ENCODE peak calls at places on chromosomes 3 and 15, in seven cellular contexts. One of them, this sample, is unnamed.

GRCh38 chr3:192246847-192247520 is 480.4 kb downstream of the FGF12 start:
- DNase-seq in heart right ventricle: no peak
- DNase-seq in GM06990: no peak
- DNase-seq in Panc1: no peak
- DNase-seq in AG10803: no peak
- DNase-seq in PC-9: peak
- DNase-seq in brain microvascular endothelial cell: no peak
- DNase-seq in this sample: no peak

GRCh38 chr3:17740703-17741102 is 1.7 kb downstream of the TBC1D5 start:
- DNase-seq in AG10803: peak
- DNase-seq in heart right ventricle: no peak
- DNase-seq in GM06990: no peak
- DNase-seq in brain microvascular endothelial cell: peak
- DNase-seq in PC-9: peak
- DNase-seq in Panc1: peak
- DNase-seq in this sample: no peak

GRCh38 chr15:67240235-67241131 is 14.0 kb downstream of the AAGAB start:
- DNase-seq in heart right ventricle: no peak
- DNase-seq in Panc1: no peak
- DNase-seq in AG10803: no peak
- DNase-seq in GM06990: peak
- DNase-seq in PC-9: peak
- DNase-seq in brain microvascular endothelial cell: no peak
- DNase-seq in this sample: peak

GRCh38 chr3:122067588-122068240 is 12.6 kb downstream of the CD86 start:
- DNase-seq in heart right ventricle: no peak
- DNase-seq in Panc1: no peak
- DNase-seq in AG10803: no peak
- DNase-seq in brain microvascular endothelial cell: no peak
- DNase-seq in GM06990: peak
- DNase-seq in PC-9: no peak
- DNase-seq in this sample: no peak

GRCh38 chr3:146161725-146162047 is 702 bp upstream of the PLOD2 start:
- DNase-seq in PC-9: no peak
- DNase-seq in brain microvascular endothelial cell: peak
- DNase-seq in heart right ventricle: peak
- DNase-seq in AG10803: peak
- DNase-seq in GM06990: no peak
- DNase-seq in Panc1: no peak
- DNase-seq in this sample: no peak

GRCh38 chr3:19013879-19014278 is 134.4 kb upstream of the KCNH8 start:
- DNase-seq in PC-9: peak
- DNase-seq in GM06990: no peak
- DNase-seq in Panc1: no peak
- DNase-seq in heart right ventricle: no peak
- DNase-seq in AG10803: no peak
- DNase-seq in brain microvascular endothelial cell: no peak
- DNase-seq in this sample: no peak

GRCh38 chr3:31606453-31606852 is 73.7 kb downstream of the STT3B start:
- DNase-seq in brain microvascular endothelial cell: no peak
- DNase-seq in heart right ventricle: no peak
- DNase-seq in AG10803: no peak
- DNase-seq in GM06990: no peak
- DNase-seq in PC-9: no peak
- DNase-seq in Panc1: no peak
- DNase-seq in this sample: no peak

GRCh38 chr3:159764211-159765024 is 224.2 kb upstream of the IL12A start:
- DNase-seq in heart right ventricle: peak
- DNase-seq in PC-9: no peak
- DNase-seq in Panc1: peak
- DNase-seq in GM06990: peak
- DNase-seq in AG10803: peak
- DNase-seq in brain microvascular endothelial cell: peak
- DNase-seq in this sample: no peak

GRCh38 chr15:45670511-45670910 is 35.7 kb downstream of the SQOR start:
- DNase-seq in AG10803: peak
- DNase-seq in heart right ventricle: no peak
- DNase-seq in brain microvascular endothelial cell: no peak
- DNase-seq in PC-9: no peak
- DNase-seq in GM06990: no peak
- DNase-seq in Panc1: no peak
- DNase-seq in this sample: no peak

GRCh38 chr15:70061086-70061370 is 36.7 kb downstream of the TLE3 start:
- DNase-seq in AG10803: no peak
- DNase-seq in brain microvascular endothelial cell: peak
- DNase-seq in GM06990: no peak
- DNase-seq in Panc1: no peak
- DNase-seq in heart right ventricle: no peak
- DNase-seq in PC-9: no peak
- DNase-seq in this sample: no peak

GRCh38 chr15:69885182-69886041 is 212.3 kb downstream of the TLE3 start:
- DNase-seq in GM06990: no peak
- DNase-seq in PC-9: no peak
- DNase-seq in brain microvascular endothelial cell: no peak
- DNase-seq in Panc1: no peak
- DNase-seq in heart right ventricle: no peak
- DNase-seq in AG10803: no peak
- DNase-seq in this sample: no peak

GRCh38 chr3:8578282-8578681 is 66.3 kb downstream of the SSUH2 start:
- DNase-seq in AG10803: no peak
- DNase-seq in Panc1: no peak
- DNase-seq in PC-9: no peak
- DNase-seq in heart right ventricle: no peak
- DNase-seq in brain microvascular endothelial cell: no peak
- DNase-seq in GM06990: peak
- DNase-seq in this sample: no peak

GRCh38 chr15:27418729-27419128 is 447.7 kb downstream of the GABRG3 start:
- DNase-seq in brain microvascular endothelial cell: no peak
- DNase-seq in heart right ventricle: no peak
- DNase-seq in Panc1: no peak
- DNase-seq in GM06990: no peak
- DNase-seq in PC-9: no peak
- DNase-seq in AG10803: peak
- DNase-seq in this sample: no peak

GRCh38 chr3:130539005-130539404 is 22.0 kb downstream of the COL6A6 start:
- DNase-seq in heart right ventricle: no peak
- DNase-seq in AG10803: peak
- DNase-seq in PC-9: peak
- DNase-seq in GM06990: no peak
- DNase-seq in Panc1: peak
- DNase-seq in brain microvascular endothelial cell: peak
- DNase-seq in this sample: no peak

GRCh38 chr3:66140763-66141372 is 79.9 kb upstream of the SLC25A26 start:
- DNase-seq in PC-9: no peak
- DNase-seq in heart right ventricle: no peak
- DNase-seq in AG10803: peak
- DNase-seq in GM06990: peak
- DNase-seq in brain microvascular endothelial cell: no peak
- DNase-seq in Panc1: no peak
- DNase-seq in this sample: no peak

GRCh38 chr15:56901931-56902330 is 16.5 kb upstream of the TCF12 start:
- DNase-seq in PC-9: no peak
- DNase-seq in Panc1: no peak
- DNase-seq in brain microvascular endothelial cell: no peak
- DNase-seq in GM06990: no peak
- DNase-seq in heart right ventricle: no peak
- DNase-seq in AG10803: no peak
- DNase-seq in this sample: no peak

GRCh38 chr15:85624241-85624855 is 170.4 kb downstream of the KLHL25 start:
- DNase-seq in AG10803: peak
- DNase-seq in GM06990: no peak
- DNase-seq in Panc1: no peak
- DNase-seq in heart right ventricle: peak
- DNase-seq in PC-9: no peak
- DNase-seq in brain microvascular endothelial cell: no peak
- DNase-seq in this sample: no peak

GRCh38 chr3:163735394-163735793 is 1342.9 kb downstream of the SI start:
- DNase-seq in Panc1: no peak
- DNase-seq in PC-9: no peak
- DNase-seq in AG10803: no peak
- DNase-seq in heart right ventricle: no peak
- DNase-seq in GM06990: no peak
- DNase-seq in brain microvascular endothelial cell: no peak
- DNase-seq in this sample: no peak

GRCh38 chr15:35657679-35658201 is 111.8 kb upstream of the DPH6 start:
- DNase-seq in PC-9: no peak
- DNase-seq in AG10803: peak
- DNase-seq in GM06990: no peak
- DNase-seq in heart right ventricle: no peak
- DNase-seq in brain microvascular endothelial cell: peak
- DNase-seq in Panc1: no peak
- DNase-seq in this sample: no peak

GRCh38 chr3:187318819-187319616 is 27.5 kb upstream of the MASP1 start:
- DNase-seq in GM06990: no peak
- DNase-seq in heart right ventricle: peak
- DNase-seq in brain microvascular endothelial cell: peak
- DNase-seq in PC-9: peak
- DNase-seq in AG10803: peak
- DNase-seq in Panc1: no peak
- DNase-seq in this sample: peak
- H3K4me3 ChIP-seq in GM06990: no peak
- H3K4me3 ChIP-seq in heart right ventricle: peak
- H3K4me3 ChIP-seq in brain microvascular endothelial cell: peak
- H3K4me3 ChIP-seq in PC-9: peak
- H3K4me3 ChIP-seq in AG10803: peak
- H3K4me3 ChIP-seq in Panc1: peak
- H3K4me3 ChIP-seq in this sample: no peak

DNA sequence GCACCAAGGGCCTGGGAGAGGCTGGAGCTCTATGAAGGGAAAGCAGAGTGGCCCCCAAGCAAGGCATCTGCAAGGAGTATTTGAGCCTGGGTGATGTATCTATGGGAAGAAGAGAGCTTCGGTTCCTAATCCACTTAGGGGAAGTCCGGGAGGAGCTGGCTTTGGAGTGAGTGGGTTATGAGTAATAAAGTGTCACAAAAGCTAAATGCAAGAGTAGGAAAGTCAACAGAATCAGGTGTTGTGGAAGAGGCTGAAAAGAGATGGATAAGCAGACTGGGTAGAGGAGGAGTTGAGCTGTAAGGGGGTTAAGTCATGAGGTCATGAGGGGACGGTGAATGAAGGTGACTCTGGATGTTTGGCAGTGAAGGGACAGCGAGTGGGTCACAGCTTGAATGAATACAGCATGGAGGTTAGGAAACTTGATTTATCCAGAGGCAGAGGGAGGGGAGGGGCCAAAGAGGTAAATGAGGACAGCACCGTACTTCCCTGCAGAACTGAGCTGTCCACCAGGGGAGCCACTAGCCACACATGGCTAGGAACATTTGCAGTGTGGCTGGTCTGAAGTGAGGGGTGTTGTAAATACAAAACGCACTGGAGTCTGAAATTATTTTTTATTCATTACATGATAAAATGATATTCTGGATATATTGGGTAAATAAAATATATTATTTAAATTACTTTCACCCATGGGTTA is 83.3 kb downstream of the ADCY5 start:
- DNase-seq in PC-9: peak
- DNase-seq in heart right ventricle: peak
- DNase-seq in Panc1: no peak
- DNase-seq in AG10803: no peak
- DNase-seq in brain microvascular endothelial cell: no peak
- DNase-seq in GM06990: no peak
- DNase-seq in this sample: no peak
- TF ChIP-seq CTCF in PC-9: peak
- TF ChIP-seq CTCF in heart right ventricle: peak
- TF ChIP-seq CTCF in Panc1: peak
- TF ChIP-seq CTCF in AG10803: peak
- TF ChIP-seq CTCF in brain microvascular endothelial cell: peak
- TF ChIP-seq CTCF in GM06990: peak
- TF ChIP-seq CTCF in this sample: peak

GRCh38 chr3:132659000-132659369 is 624 bp downstream of the ACAD11 start:
- DNase-seq in Panc1: no peak
- DNase-seq in GM06990: no peak
- DNase-seq in AG10803: no peak
- DNase-seq in PC-9: no peak
- DNase-seq in brain microvascular endothelial cell: no peak
- DNase-seq in heart right ventricle: peak
- DNase-seq in this sample: no peak

GRCh38 chr3:132660745-132661067 is 577 bp downstream of the UBA5 start:
- DNase-seq in Panc1: no peak
- DNase-seq in GM06990: no peak
- DNase-seq in PC-9: no peak
- DNase-seq in heart right ventricle: no peak
- DNase-seq in AG10803: peak
- DNase-seq in brain microvascular endothelial cell: no peak
- DNase-seq in this sample: no peak

GRCh38 chr3:132659370-132660055 is at the start of gene ACAD11:
- DNase-seq in AG10803: peak
- DNase-seq in brain microvascular endothelial cell: peak
- DNase-seq in GM06990: peak
- DNase-seq in Panc1: peak
- DNase-seq in heart right ventricle: peak
- DNase-seq in PC-9: peak
- DNase-seq in this sample: no peak

GRCh38 chr3:132660056-132660744 is at the start of gene UBA5:
- DNase-seq in brain microvascular endothelial cell: peak
- DNase-seq in GM06990: peak
- DNase-seq in PC-9: peak
- DNase-seq in heart right ventricle: peak
- DNase-seq in AG10803: peak
- DNase-seq in Panc1: no peak
- DNase-seq in this sample: no peak

GRCh38 chr3:132657869-132658747 is 1.5 kb downstream of the ACAD11 start:
- DNase-seq in PC-9: no peak
- DNase-seq in AG10803: no peak
- DNase-seq in brain microvascular endothelial cell: no peak
- DNase-seq in heart right ventricle: no peak
- DNase-seq in Panc1: no peak
- DNase-seq in GM06990: no peak
- DNase-seq in this sample: no peak
- H3K4me3 ChIP-seq in PC-9: peak
- H3K4me3 ChIP-seq in AG10803: peak
- H3K4me3 ChIP-seq in brain microvascular endothelial cell: peak
- H3K4me3 ChIP-seq in heart right ventricle: peak
- H3K4me3 ChIP-seq in Panc1: peak
- H3K4me3 ChIP-seq in GM06990: peak
- H3K4me3 ChIP-seq in this sample: no peak

GRCh38 chr15:71573599-71573998 is 236.8 kb upstream of the NR2E3 start:
- DNase-seq in Panc1: no peak
- DNase-seq in GM06990: no peak
- DNase-seq in brain microvascular endothelial cell: no peak
- DNase-seq in heart right ventricle: no peak
- DNase-seq in AG10803: no peak
- DNase-seq in PC-9: no peak
- DNase-seq in this sample: no peak

GRCh38 chr15:71571641-71572040 is 238.7 kb upstream of the NR2E3 start:
- DNase-seq in heart right ventricle: no peak
- DNase-seq in brain microvascular endothelial cell: no peak
- DNase-seq in AG10803: no peak
- DNase-seq in PC-9: no peak
- DNase-seq in GM06990: no peak
- DNase-seq in Panc1: no peak
- DNase-seq in this sample: no peak

GRCh38 chr15:71577071-71577470 is 233.3 kb upstream of the NR2E3 start:
- DNase-seq in GM06990: no peak
- DNase-seq in PC-9: no peak
- DNase-seq in brain microvascular endothelial cell: no peak
- DNase-seq in AG10803: no peak
- DNase-seq in heart right ventricle: no peak
- DNase-seq in Panc1: no peak
- DNase-seq in this sample: no peak

GRCh38 chr15:71572452-71573053 is 237.8 kb upstream of the NR2E3 start:
- DNase-seq in GM06990: no peak
- DNase-seq in heart right ventricle: no peak
- DNase-seq in PC-9: peak
- DNase-seq in brain microvascular endothelial cell: peak
- DNase-seq in AG10803: no peak
- DNase-seq in Panc1: no peak
- DNase-seq in this sample: no peak

GRCh38 chr15:71575474-71576045 is 234.8 kb upstream of the NR2E3 start:
- DNase-seq in AG10803: peak
- DNase-seq in heart right ventricle: no peak
- DNase-seq in Panc1: no peak
- DNase-seq in brain microvascular endothelial cell: no peak
- DNase-seq in GM06990: no peak
- DNase-seq in PC-9: no peak
- DNase-seq in this sample: no peak
- TF ChIP-seq CTCF in AG10803: peak
- TF ChIP-seq CTCF in heart right ventricle: peak
- TF ChIP-seq CTCF in Panc1: peak
- TF ChIP-seq CTCF in brain microvascular endothelial cell: peak
- TF ChIP-seq CTCF in GM06990: peak
- TF ChIP-seq CTCF in PC-9: peak
- TF ChIP-seq CTCF in this sample: peak